ENCODE peak calls at places on chromosomes 1 and 21, in nine cellular contexts. X is fibroblast of lung, M is IMR-90, J is HCT116, L is neural progenitor cell, D is astrocyte, T is keratinocyte, A is MM.1S, R is H9. Q is an unnamed sample.
A peak's percentile ranks its signal among the peaks of the same experiment; 100 is the strongest.

GRCh38 chr21:26965567-26966359 is 1.1 kb downstream of the ADAMTS5 start:
- DNase-seq in X (peak; percentile 16), M (peak; percentile 12), J (no peak), L (peak; percentile 87), D (no peak), T (no peak), A (no peak), R (peak; percentile 89), Q (peak; percentile 19)

GRCh38 chr1:209368864-209369598 is 214.5 kb upstream of the CAMK1G start:
- DNase-seq in X (peak; percentile 97), M (peak; percentile 96), J (no peak), L (no peak), D (peak; percentile 96), T (no peak), A (no peak), R (no peak), Q (no peak)

GRCh38 chr1:36178479-36179219 is 22.7 kb downstream of the MAP7D1 start:
- DNase-seq in X (no peak), M (no peak), J (no peak), L (peak; percentile 93), D (no peak), T (no peak), A (no peak), R (peak; percentile 98), Q (peak; percentile 93)

GRCh38 chr1:167627865-167628641 is 2.0 kb upstream of the RCSD1 start:
- DNase-seq in X (peak; percentile 19), M (no peak), J (no peak), L (no peak), D (no peak), T (no peak), A (peak; percentile 99), R (no peak), Q (no peak)

GRCh38 chr1:184648160-184648855 is 106.3 kb downstream of the EDEM3 start:
- DNase-seq in X (no peak), M (no peak), J (no peak), L (no peak), D (no peak), T (no peak), A (peak; percentile 91), R (no peak), Q (no peak)

GRCh38 chr1:21834094-21834493 is 22.0 kb downstream of the LDLRAD2 start:
- DNase-seq in X (no peak), M (no peak), J (no peak), L (no peak), D (no peak), T (no peak), A (no peak), R (no peak), Q (no peak)

GRCh38 chr1:210233495-210234253 is 1.1 kb downstream of the SERTAD4 start:
- DNase-seq in X (peak; percentile 83), M (peak; percentile 52), J (peak; percentile 23), L (peak; percentile 63), D (peak; percentile 74), T (no peak), A (peak; percentile 79), R (peak; percentile 61), Q (peak; percentile 67)

GRCh38 chr21:32624726-32625125 is 12.5 kb upstream of the CFAP298 start:
- DNase-seq in X (peak; percentile 84), M (peak; percentile 6), J (peak; percentile 18), L (no peak), D (peak; percentile 81), T (peak; percentile 53), A (peak; percentile 100), R (no peak), Q (no peak)

GRCh38 chr1:4433075-4433474 is 221.3 kb upstream of the AJAP1 start:
- DNase-seq in X (no peak), M (no peak), J (no peak), L (no peak), D (no peak), T (no peak), A (no peak), R (no peak), Q (no peak)

GRCh38 chr1:183124259-183124658 is 61.8 kb upstream of the LAMC2 start:
- DNase-seq in X (no peak), M (no peak), J (no peak), L (no peak), D (no peak), T (no peak), A (peak; percentile 81), R (no peak), Q (no peak)

GRCh38 chr1:176617881-176618280 is 154.9 kb downstream of the PAPPA2 start:
- DNase-seq in X (peak; percentile 12), M (no peak), J (no peak), L (no peak), D (peak; percentile 6), T (no peak), A (no peak), R (no peak), Q (no peak)

GRCh38 chr1:217431395-217431794 is 199.5 kb downstream of the GPATCH2 start:
- DNase-seq in X (no peak), M (no peak), J (no peak), L (no peak), D (no peak), T (no peak), A (no peak), R (no peak), Q (no peak)

GRCh38 chr1:98947071-98947470 is 57.6 kb downstream of the PLPPR5 start:
- DNase-seq in X (no peak), M (no peak), J (no peak), L (no peak), D (no peak), T (no peak), A (no peak), R (no peak), Q (no peak)

GRCh38 chr1:227987181-227987580 is 19.6 kb upstream of the WNT3A start:
- DNase-seq in X (no peak), M (no peak), J (no peak), L (no peak), D (no peak), T (no peak), A (no peak), R (no peak), Q (no peak)
- H3K9ac ChIP-seq in X (no peak overlapping the region), M (no peak overlapping the region), J (no peak overlapping the region), L (no peak overlapping the region), D (no peak overlapping the region), T (no peak overlapping the region), A (no peak overlapping the region), R (no peak overlapping the region), Q (no peak overlapping the region)

GRCh38 chr21:30129246-30129645 is 37.4 kb downstream of the CLDN17 start:
- DNase-seq in X (no peak), M (no peak), J (no peak), L (no peak), D (no peak), T (no peak), A (no peak), R (no peak), Q (no peak)

GRCh38 chr21:30126575-30126974 is 40.0 kb downstream of the CLDN17 start:
- DNase-seq in X (no peak), M (no peak), J (no peak), L (no peak), D (no peak), T (peak; percentile 64), A (no peak), R (no peak), Q (no peak)
- TF ChIP-seq CTCF in X (no peak), M (no peak), J (no peak), L (no peak), D (no peak), T (peak; percentile 42), A (no peak), R (no peak), Q (no peak)

DNA sequence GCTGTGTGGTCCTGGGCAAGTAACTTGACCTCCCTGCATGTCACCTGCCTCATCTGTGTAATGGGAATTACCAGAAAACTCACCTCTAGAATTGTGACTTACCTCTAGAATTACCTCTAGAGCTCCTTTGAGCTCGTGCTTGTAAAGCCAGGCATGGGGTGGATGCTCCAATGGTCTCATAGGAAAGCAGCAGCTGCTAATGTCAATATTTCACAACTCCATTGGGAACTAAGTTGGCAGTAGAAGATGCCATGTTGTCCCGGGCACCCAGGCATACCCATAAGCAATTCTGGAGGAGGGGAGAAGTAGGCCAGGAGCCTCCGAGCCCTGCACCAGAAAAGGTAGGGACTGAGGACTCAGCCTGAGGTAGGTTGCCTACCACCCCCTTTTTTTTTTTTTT is 119.6 kb upstream of the SLC25A33 start:
- DNase-seq in X (no peak), M (no peak), J (no peak), L (no peak), D (no peak), T (no peak), A (no peak), R (no peak), Q (no peak)
- H3K27ac ChIP-seq in X (no peak overlapping the region), M (no peak overlapping the region), J (no peak overlapping the region), L (no peak overlapping the region), D (no peak overlapping the region), T (no peak overlapping the region), A (no peak overlapping the region), R (no peak overlapping the region), Q (no peak overlapping the region)

GRCh38 chr21:37592496-37592895 is 225.9 kb downstream of the DYRK1A start:
- DNase-seq in X (no peak), M (no peak), J (no peak), L (peak; percentile 24), D (no peak), T (no peak), A (no peak), R (peak; percentile 62), Q (no peak)
- H3K9ac ChIP-seq in X (no peak overlapping the region), M (no peak overlapping the region), J (no peak overlapping the region), L (no peak overlapping the region), D (no peak overlapping the region), T (no peak overlapping the region), A (no peak overlapping the region), R (no peak overlapping the region), Q (no peak overlapping the region)

GRCh38 chr1:242004751-242005495 is 6.0 kb upstream of the MAP1LC3C start:
- DNase-seq in X (peak; percentile 36), M (no peak), J (no peak), L (no peak), D (peak; percentile 19), T (no peak), A (no peak), R (no peak), Q (no peak)
- TF ChIP-seq CTCF in X (no peak), M (no peak), J (no peak), L (no peak), D (no peak), T (no peak), A (no peak), R (no peak), Q (no peak)

DNA sequence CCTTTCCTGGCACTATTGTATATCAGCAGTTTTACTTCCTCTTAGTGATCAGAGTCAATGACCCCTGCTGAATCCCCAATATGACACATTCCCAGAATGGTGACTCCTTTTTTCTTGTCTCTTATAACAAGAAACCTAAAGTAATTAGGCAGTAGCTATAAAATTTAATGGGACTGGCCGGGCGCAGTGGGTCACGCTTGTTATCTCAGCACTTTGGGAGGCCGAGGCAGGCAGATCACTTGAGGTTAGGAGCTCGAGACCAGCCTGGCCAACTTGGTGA is 39.7 kb upstream of the CDC42BPA start:
- DNase-seq in X (no peak), M (no peak), J (no peak), L (no peak), D (no peak), T (no peak), A (no peak), R (no peak), Q (no peak)
- H3K27ac ChIP-seq in X (peak overlapping the region; percentile 74), M (no peak overlapping the region), J (peak overlapping the region; percentile 68), L (no peak overlapping the region), D (no peak overlapping the region), T (no peak overlapping the region), A (no peak overlapping the region), R (no peak overlapping the region), Q (no peak overlapping the region)

Q was measured in colonic mucosa.